ENCODE peak calls at places on chromosomes 5 and 9, in four cellular contexts. B is WTC11, S is foreskin fibroblast, H is fibroblast of pulmonary artery. T is an unnamed sample.
A peak's percentile ranks its signal among the peaks of the same experiment; 100 is the strongest.

GRCh38 chr9:36319806-36320205 is 61.6 kb upstream of the GNE start:
- DNase-seq in B (no peak), S (peak; percentile 26), H (no peak), T (no peak)

GRCh38 chr5:153678617-153679329 is 188.3 kb downstream of the GRIA1 start:
- DNase-seq in B (no peak), S (peak; percentile 33), H (peak; percentile 66), T (no peak)

GRCh38 chr9:125747765-125748510 is 765 bp downstream of the PBX3 start:
- DNase-seq in B (peak; percentile 40), S (peak; percentile 56), H (no peak), T (no peak)

GRCh38 chr9:113650207-113651131 is 186.9 kb downstream of the RGS3 start:
- DNase-seq in B (peak; percentile 45), S (peak; percentile 88), H (peak; percentile 31), T (no peak)

GRCh38 chr9:88753691-88754367 is 218.9 kb downstream of the NXNL2 start:
- DNase-seq in B (no peak), S (peak; percentile 59), H (no peak), T (no peak)

GRCh38 chr9:83219924-83220438 is 157.0 kb upstream of the RASEF start:
- DNase-seq in B (no peak), S (no peak), H (no peak), T (no peak)

GRCh38 chr5:143576721-143577484 is 173.4 kb upstream of the NR3C1 start:
- DNase-seq in B (no peak), S (peak; percentile 65), H (peak; percentile 88), T (peak; percentile 54)

GRCh38 chr5:176980818-176981217 is 25.8 kb downstream of the UIMC1 start:
- DNase-seq in B (no peak), S (no peak), H (no peak), T (no peak)

GRCh38 chr5:19616821-19617220 is 371.2 kb downstream of the CDH18 start:
- DNase-seq in B (no peak), S (no peak), H (no peak), T (no peak)

GRCh38 chr5:133947431-133947841 is 21.0 kb downstream of the C5orf15 start:
- DNase-seq in B (no peak), S (peak; percentile 23), H (no peak), T (peak; percentile 65)

GRCh38 chr5:148397968-148398595 is 14.3 kb downstream of the FBXO38 start:
- DNase-seq in B (peak; percentile 61), S (no peak), H (no peak), T (no peak)

GRCh38 chr5:136011427-136012001 is 17.3 kb upstream of the TGFBI start:
- DNase-seq in B (no peak), S (peak; percentile 85), H (peak; percentile 83), T (no peak)

DNA sequence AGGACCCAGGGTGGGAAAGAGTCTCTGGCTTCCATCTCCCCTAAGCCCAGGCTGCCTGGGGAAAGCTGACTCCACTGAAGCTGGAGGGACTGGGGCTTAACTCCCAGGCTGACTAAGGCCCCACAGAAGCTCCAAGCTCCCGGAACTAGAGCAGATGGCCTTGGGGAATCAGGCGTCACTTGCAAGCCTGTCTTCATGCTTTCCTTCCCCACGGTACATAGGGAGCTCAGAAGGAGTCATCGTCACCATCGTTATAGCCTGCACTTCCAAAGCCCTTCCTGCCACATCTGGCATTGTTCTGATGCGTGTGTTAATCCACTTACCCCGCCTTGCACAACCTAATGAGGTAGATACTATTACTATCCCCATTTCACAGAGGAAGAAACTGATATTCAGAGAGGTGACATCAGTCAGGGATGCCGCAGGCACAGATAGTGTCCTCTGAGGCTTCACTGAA is 11.5 kb downstream of the AQP3 start:
- DNase-seq in B (no peak), S (peak; percentile 74), H (no peak), T (no peak)
- TF ChIP-seq CTCF in B (no peak), S (no peak), H (no peak), T (no peak)

GRCh38 chr9:108768739-108769138 is 87.0 kb downstream of the ACTL7B start:
- DNase-seq in B (no peak), S (no peak), H (no peak), T (no peak)
- TF ChIP-seq CTCF in B (no peak), S (no peak), H (no peak), T (no peak)

DNA sequence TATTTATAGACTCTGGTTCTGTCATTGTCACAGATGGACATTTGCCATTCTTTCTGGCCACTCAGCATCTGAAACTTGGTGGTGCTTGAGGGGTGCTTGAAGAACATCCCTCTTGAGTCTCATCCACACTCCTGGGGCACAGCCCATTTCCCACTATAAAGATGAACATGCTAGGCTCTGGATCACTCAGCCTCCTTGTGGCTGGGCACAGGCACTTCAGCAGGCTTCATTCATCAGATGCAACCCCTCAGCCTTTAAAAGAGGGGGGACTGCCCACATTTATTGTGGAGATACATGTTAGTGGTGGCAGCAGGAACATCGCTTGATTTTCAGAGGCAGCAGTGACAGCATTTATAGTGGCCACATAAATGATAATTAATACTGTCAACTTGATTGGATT is 124.7 kb upstream of the NIPBL start:
- DNase-seq in B (peak; percentile 33), S (no peak), H (no peak), T (no peak)
- TF ChIP-seq CTCF in B (no peak), S (no peak), H (peak; percentile 17), T (peak; percentile 30)

GRCh38 chr9:110429453-110429852 is 91.8 kb upstream of the TXNDC8 start:
- DNase-seq in B (no peak), S (peak; percentile 48), H (no peak), T (no peak)
- TF ChIP-seq CTCF in B (no peak), S (peak; percentile 24), H (peak; percentile 23), T (peak; percentile 31)

DNA sequence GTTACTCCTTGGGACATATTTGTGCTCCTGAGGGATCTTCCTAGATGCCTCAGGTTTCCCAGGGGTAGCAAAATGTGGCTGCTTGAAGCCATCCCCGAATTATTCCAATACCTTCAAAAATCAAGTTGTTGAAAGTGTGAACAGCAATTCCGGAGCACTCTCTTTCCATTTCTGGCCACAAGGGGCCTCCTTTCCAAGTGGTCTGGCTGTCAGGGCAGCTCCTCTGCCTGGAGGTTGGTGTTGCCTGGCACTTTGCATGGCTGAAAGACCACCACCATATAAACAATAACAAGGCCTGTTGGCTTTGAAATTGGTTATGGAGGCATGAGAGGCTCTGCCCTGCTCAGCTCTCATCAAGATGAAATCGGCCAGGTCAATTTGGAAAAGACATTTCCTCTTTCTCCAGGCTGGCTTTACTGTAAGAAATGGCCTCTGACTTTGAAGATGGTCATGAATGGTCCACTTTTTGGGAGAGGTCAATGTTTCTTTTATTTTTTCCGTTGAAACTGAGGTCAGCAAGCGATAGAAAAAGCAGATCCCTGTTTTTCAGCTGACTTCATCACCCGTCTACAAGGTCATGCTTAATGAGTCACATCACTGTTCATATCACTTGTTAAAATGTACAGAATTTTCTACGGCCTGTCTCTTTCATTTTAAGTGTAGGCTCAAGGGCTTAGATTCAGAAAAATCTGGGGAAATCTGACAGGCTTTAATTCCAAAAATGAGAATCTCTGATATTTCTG is 481.1 kb upstream of the ZNF608 start:
- DNase-seq in B (peak; percentile 50), S (peak; percentile 24), H (peak; percentile 41), T (no peak)
- TF ChIP-seq CTCF in B (peak; percentile 41), S (peak; percentile 48), H (peak; percentile 72), T (peak; percentile 60)